ENCODE peak calls at places on chromosomes 2 and 18, in six cellular contexts. W, S, P, X, D and U are unnamed samples.
A peak's percentile ranks its signal among the peaks of the same experiment; 100 is the strongest.

GRCh38 chr18:9696701-9697100 is 11.4 kb upstream of the RAB31 start:
- DNase-seq in S (no peak), D (no peak), W (no peak), X (no peak), P (no peak), U (no peak)

GRCh38 chr2:61785583-61785982 is 68.3 kb downstream of the FAM161A start:
- DNase-seq in S (no peak), X (no peak), P (no peak), W (no peak), D (no peak), U (no peak)

GRCh38 chr18:10027031-10027430 is 113.2 kb downstream of the VAPA start:
- DNase-seq in X (no peak), S (no peak), D (peak; percentile 2), W (no peak), P (no peak), U (no peak)

GRCh38 chr2:128279786-128280701 is 38.6 kb downstream of the HS6ST1 start:
- DNase-seq in S (no peak), P (no peak), D (peak; percentile 44), W (peak; percentile 42), X (no peak), U (no peak)

GRCh38 chr2:174341995-174342571 is 7.3 kb downstream of the SP9 start:
- DNase-seq in D (peak; percentile 72), W (no peak), S (no peak), X (no peak), P (peak; percentile 28), U (no peak)

GRCh38 chr2:190982263-190983034 is 31.5 kb downstream of the STAT1 start:
- DNase-seq in W (no peak), D (no peak), S (no peak), P (no peak), X (no peak), U (no peak)

GRCh38 chr2:239467281-239467955 is 66.6 kb upstream of the HDAC4 start:
- DNase-seq in S (no peak), X (no peak), D (peak; percentile 26), W (peak; percentile 11), P (no peak), U (no peak)

GRCh38 chr2:82395531-82395930 is 2063.5 kb downstream of the SUCLG1 start:
- DNase-seq in X (no peak), D (no peak), P (no peak), W (no peak), S (no peak), U (no peak)

GRCh38 chr2:100730290-100730868 is 89.6 kb upstream of the NPAS2 start:
- DNase-seq in P (peak; percentile 85), S (peak; percentile 9), X (peak; percentile 62), D (peak; percentile 89), W (peak; percentile 44), U (peak; percentile 39)

GRCh38 chr18:37314534-37314933 is 251.1 kb downstream of the CELF4 start:
- DNase-seq in W (no peak), X (no peak), S (no peak), P (no peak), D (peak; percentile 60), U (no peak)

GRCh38 chr2:3195865-3196504 is 181.6 kb downstream of the EIPR1 start:
- DNase-seq in S (no peak), P (no peak), X (no peak), D (no peak), W (no peak), U (no peak)

GRCh38 chr2:88853403-88853790 is 161.9 kb downstream of the RPIA start:
- DNase-seq in W (no peak), P (no peak), S (no peak), D (no peak), X (no peak), U (no peak)

GRCh38 chr2:219736196-219736595 is 108.8 kb downstream of the SLC4A3 start:
- DNase-seq in D (peak; percentile 51), W (no peak), X (peak; percentile 44), P (peak; percentile 86), S (peak; percentile 24), U (peak; percentile 64)

GRCh38 chr18:63237911-63238710 is 81.5 kb downstream of the BCL2 start:
- DNase-seq in X (peak; percentile 31), D (peak; percentile 77), P (peak; percentile 92), W (no peak), S (peak; percentile 66), U (peak; percentile 63)

GRCh38 chr2:106782658-106783057 is 103.3 kb downstream of the ST6GAL2 start:
- DNase-seq in S (no peak), P (no peak), W (no peak), X (no peak), D (no peak), U (no peak)

GRCh38 chr18:44651453-44651852 is 29.2 kb upstream of the SETBP1 start:
- DNase-seq in S (no peak), D (peak; percentile 70), P (peak; percentile 78), W (peak; percentile 35), X (no peak), U (no peak)

GRCh38 chr2:74250189-74250631 is 51.8 kb downstream of the MTHFD2 start:
- DNase-seq in X (peak; percentile 36), W (no peak), P (peak; percentile 70), S (peak; percentile 29), D (peak; percentile 83), U (no peak)

GRCh38 chr2:106030287-106031268 is 163.5 kb downstream of the UXS1 start:
- DNase-seq in W (peak; percentile 50), P (peak; percentile 56), X (no peak), D (no peak), S (peak; percentile 22), U (no peak)

GRCh38 chr18:61398961-61399632 is 65.9 kb downstream of the CDH20 start:
- DNase-seq in W (no peak), D (no peak), P (peak; percentile 92), S (no peak), X (no peak), U (no peak)

GRCh38 chr2:42932271-42933151 is 140.1 kb upstream of the HAAO start:
- DNase-seq in D (no peak), W (no peak), X (no peak), S (no peak), P (no peak), U (no peak)

GRCh38 chr2:28347193-28347592 is 45.5 kb upstream of the FOSL2 start:
- DNase-seq in P (no peak), S (no peak), W (no peak), X (no peak), D (no peak), U (no peak)

GRCh38 chr18:48719988-48720654 is 181.3 kb downstream of the CTIF start:
- DNase-seq in S (no peak), P (peak; percentile 65), X (no peak), D (no peak), W (no peak), U (no peak)

GRCh38 chr2:108354171-108354570 is 23.6 kb upstream of the SULT1C4 start:
- DNase-seq in P (no peak), S (no peak), D (no peak), X (no peak), W (no peak), U (no peak)

GRCh38 chr18:80140455-80140985 is 31.5 kb downstream of the ADNP2 start:
- DNase-seq in W (no peak), D (peak; percentile 38), P (no peak), X (no peak), S (no peak), U (no peak)

GRCh38 chr2:240995041-240995960 is 3.1 kb upstream of the SNED1 start:
- DNase-seq in W (no peak), S (peak; percentile 38), D (peak; percentile 35), P (no peak), X (no peak), U (no peak)

GRCh38 chr2:9189901-9190300 is 16.7 kb upstream of the ASAP2 start:
- DNase-seq in S (no peak), D (no peak), P (peak; percentile 89), W (no peak), X (no peak), U (no peak)

GRCh38 chr2:227447606-227448005 is 24.4 kb upstream of the AGFG1 start:
- DNase-seq in D (no peak), X (no peak), P (peak; percentile 82), S (no peak), W (no peak), U (no peak)

DNA sequence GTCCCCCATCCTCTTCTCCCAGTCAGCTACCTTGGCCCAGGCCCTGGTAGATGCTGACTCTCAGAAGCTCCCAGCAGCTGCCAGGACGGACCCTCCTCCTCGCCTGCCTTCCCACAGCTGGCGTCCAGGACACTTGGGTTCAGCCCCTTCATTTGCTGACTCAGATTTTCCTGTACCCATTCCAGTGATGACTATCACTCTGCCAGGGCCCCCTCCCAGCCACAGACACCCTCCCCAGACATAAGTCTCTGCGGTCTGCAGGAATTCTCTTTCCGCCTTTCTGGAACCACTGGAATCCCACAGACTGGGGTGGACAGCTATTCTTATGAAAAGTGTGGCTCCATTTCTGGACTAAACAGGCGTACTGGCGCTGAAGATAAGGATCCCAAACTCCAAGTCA is 260.3 kb upstream of the EPAS1 start:
- DNase-seq in X (no peak), W (peak; percentile 27), P (peak; percentile 85), D (no peak), S (peak; percentile 25), U (no peak)
- H3K27ac ChIP-seq in X (no peak overlapping the region), W (peak overlapping the region; percentile 5), P (peak overlapping the region; percentile 87), D (no peak overlapping the region), S (no peak overlapping the region), U (no peak overlapping the region)

GRCh38 chr2:199463708-199464613 is 6.2 kb upstream of the SATB2 start:
- DNase-seq in X (no peak), P (peak; percentile 54), S (no peak), D (peak; percentile 74), W (no peak), U (no peak)
- H3K27me3 ChIP-seq in X (no peaks in the 10 kb centered on the region), P (no peaks in the 10 kb centered on the region), S (no peaks in the 10 kb centered on the region), D (peaks cover 92% of the 10 kb centered on the region), W (peaks cover 10% of the 10 kb centered on the region), U (no peaks in the 10 kb centered on the region)

GRCh38 chr2:189407944-189408209 is 33.4 kb upstream of the WDR75 start:
- DNase-seq in P (no peak), D (no peak), X (no peak), S (no peak), W (no peak), U (no peak)
- H3K27ac ChIP-seq in P (peak overlapping the region; percentile 68), D (no peak overlapping the region), X (no peak overlapping the region), S (peak overlapping the region; percentile 61), W (peak overlapping the region; percentile 37), U (peak overlapping the region; percentile 59)

GRCh38 chr18:28171837-28172236 is 5.1 kb downstream of the CDH2 start:
- DNase-seq in D (no peak), X (no peak), S (no peak), W (no peak), P (no peak), U (no peak)

GRCh38 chr18:28163201-28163778 is 13.6 kb downstream of the CDH2 start:
- DNase-seq in S (no peak), W (no peak), D (no peak), P (peak; percentile 81), X (no peak), U (no peak)

GRCh38 chr18:28164772-28165483 is 12.0 kb downstream of the CDH2 start:
- DNase-seq in X (no peak), S (no peak), P (no peak), W (no peak), D (no peak), U (no peak)

GRCh38 chr18:28167835-28168349 is 9.0 kb downstream of the CDH2 start:
- DNase-seq in D (no peak), S (no peak), X (no peak), P (no peak), W (no peak), U (no peak)

DNA sequence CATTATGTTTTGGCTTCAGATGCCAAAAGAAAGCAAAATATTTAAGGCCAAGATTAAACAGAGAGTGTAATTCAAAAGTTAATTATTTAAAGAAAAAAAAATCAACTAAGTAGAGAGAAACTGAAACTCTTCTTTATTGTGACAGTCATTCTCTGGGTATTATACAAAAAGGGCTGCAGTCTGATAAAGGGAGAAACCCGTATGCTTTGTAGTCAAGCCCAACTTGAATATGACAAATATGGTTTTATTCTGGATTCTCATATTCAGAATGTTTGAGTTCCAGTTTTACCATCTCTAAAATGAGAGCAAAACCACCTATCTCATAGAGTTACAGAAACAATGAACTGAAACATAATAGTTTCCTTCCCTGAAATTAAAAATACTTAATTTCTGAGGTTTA is 8.2 kb downstream of the CDH2 start:
- DNase-seq in W (no peak), D (no peak), P (no peak), X (no peak), S (no peak), U (no peak)
- H3K27me3 ChIP-seq in W (no peaks in the 10 kb centered on the region), D (no peaks in the 10 kb centered on the region), P (no peaks in the 10 kb centered on the region), X (no peaks in the 10 kb centered on the region), S (no peaks in the 10 kb centered on the region), U (peaks cover 9% of the 10 kb centered on the region)